ENCODE peak calls at places on chromosomes 16 and 17, in nine cellular contexts. One of them, this sample, is unnamed. For H3K27me3, the result is how much of the 10 kb centered on the place peaks cover.

GRCh38 chr17:71071837-71072236 is 902.5 kb downstream of the KCNJ2 start:
- DNase-seq in cardiac muscle cell: peak
- DNase-seq in stomach: no peak
- DNase-seq in heart right ventricle: no peak
- DNase-seq in ascending aorta: no peak
- DNase-seq in breast epithelium: no peak
- DNase-seq in suprapubic skin: no peak
- DNase-seq in left lung: no peak
- DNase-seq in CD8-positive, alpha-beta memory T cell: no peak
- DNase-seq in this sample: no peak

GRCh38 chr16:57191056-57191536 is 5.0 kb downstream of the RSPRY1 start:
- DNase-seq in heart right ventricle: no peak
- DNase-seq in breast epithelium: no peak
- DNase-seq in CD8-positive, alpha-beta memory T cell: no peak
- DNase-seq in cardiac muscle cell: peak
- DNase-seq in suprapubic skin: no peak
- DNase-seq in stomach: no peak
- DNase-seq in left lung: no peak
- DNase-seq in ascending aorta: no peak
- DNase-seq in this sample: no peak

GRCh38 chr16:57935904-57936303 is 35.0 kb downstream of the CNGB1 start:
- DNase-seq in heart right ventricle: peak
- DNase-seq in left lung: no peak
- DNase-seq in CD8-positive, alpha-beta memory T cell: no peak
- DNase-seq in suprapubic skin: no peak
- DNase-seq in stomach: no peak
- DNase-seq in cardiac muscle cell: no peak
- DNase-seq in ascending aorta: no peak
- DNase-seq in breast epithelium: no peak
- DNase-seq in this sample: no peak

GRCh38 chr17:63646492-63646815 is 24.2 kb downstream of the MAP3K3 start:
- DNase-seq in CD8-positive, alpha-beta memory T cell: no peak
- DNase-seq in cardiac muscle cell: no peak
- DNase-seq in left lung: no peak
- DNase-seq in ascending aorta: no peak
- DNase-seq in breast epithelium: no peak
- DNase-seq in suprapubic skin: no peak
- DNase-seq in heart right ventricle: no peak
- DNase-seq in stomach: no peak
- DNase-seq in this sample: no peak

GRCh38 chr17:58060596-58061191 is 22.5 kb upstream of the DYNLL2 start:
- DNase-seq in stomach: no peak
- DNase-seq in cardiac muscle cell: peak
- DNase-seq in breast epithelium: peak
- DNase-seq in suprapubic skin: no peak
- DNase-seq in ascending aorta: no peak
- DNase-seq in left lung: no peak
- DNase-seq in heart right ventricle: peak
- DNase-seq in CD8-positive, alpha-beta memory T cell: no peak
- DNase-seq in this sample: no peak

GRCh38 chr17:32656851-32657250 is 170.1 kb downstream of the CDK5R1 start:
- DNase-seq in CD8-positive, alpha-beta memory T cell: no peak
- DNase-seq in stomach: no peak
- DNase-seq in suprapubic skin: no peak
- DNase-seq in heart right ventricle: no peak
- DNase-seq in ascending aorta: no peak
- DNase-seq in left lung: no peak
- DNase-seq in cardiac muscle cell: no peak
- DNase-seq in breast epithelium: no peak
- DNase-seq in this sample: no peak

GRCh38 chr17:67475161-67475887 is 98.2 kb downstream of the PITPNC1 start:
- DNase-seq in heart right ventricle: peak
- DNase-seq in cardiac muscle cell: peak
- DNase-seq in ascending aorta: peak
- DNase-seq in CD8-positive, alpha-beta memory T cell: peak
- DNase-seq in suprapubic skin: peak
- DNase-seq in stomach: peak
- DNase-seq in left lung: peak
- DNase-seq in breast epithelium: peak
- DNase-seq in this sample: peak

GRCh38 chr16:65289022-65289421 is 167.2 kb upstream of the CDH11 start:
- DNase-seq in suprapubic skin: no peak
- DNase-seq in heart right ventricle: peak
- DNase-seq in CD8-positive, alpha-beta memory T cell: no peak
- DNase-seq in breast epithelium: no peak
- DNase-seq in cardiac muscle cell: no peak
- DNase-seq in ascending aorta: no peak
- DNase-seq in left lung: no peak
- DNase-seq in stomach: no peak
- DNase-seq in this sample: no peak

GRCh38 chr17:73969956-73970355 is 233.5 kb upstream of the RPL38 start:
- DNase-seq in cardiac muscle cell: peak
- DNase-seq in suprapubic skin: no peak
- DNase-seq in CD8-positive, alpha-beta memory T cell: no peak
- DNase-seq in ascending aorta: peak
- DNase-seq in breast epithelium: no peak
- DNase-seq in heart right ventricle: no peak
- DNase-seq in stomach: no peak
- DNase-seq in left lung: peak
- DNase-seq in this sample: no peak

GRCh38 chr17:73972056-73972455 is 231.4 kb upstream of the RPL38 start:
- DNase-seq in suprapubic skin: no peak
- DNase-seq in breast epithelium: no peak
- DNase-seq in stomach: no peak
- DNase-seq in left lung: no peak
- DNase-seq in ascending aorta: no peak
- DNase-seq in heart right ventricle: no peak
- DNase-seq in cardiac muscle cell: no peak
- DNase-seq in CD8-positive, alpha-beta memory T cell: no peak
- DNase-seq in this sample: no peak

GRCh38 chr17:73973881-73974409 is 229.5 kb upstream of the RPL38 start:
- DNase-seq in cardiac muscle cell: peak
- DNase-seq in CD8-positive, alpha-beta memory T cell: no peak
- DNase-seq in suprapubic skin: no peak
- DNase-seq in breast epithelium: no peak
- DNase-seq in ascending aorta: no peak
- DNase-seq in stomach: no peak
- DNase-seq in left lung: no peak
- DNase-seq in heart right ventricle: peak
- DNase-seq in this sample: peak

GRCh38 chr17:73972901-73973300 is 230.6 kb upstream of the RPL38 start:
- DNase-seq in heart right ventricle: no peak
- DNase-seq in suprapubic skin: no peak
- DNase-seq in cardiac muscle cell: no peak
- DNase-seq in stomach: no peak
- DNase-seq in left lung: no peak
- DNase-seq in CD8-positive, alpha-beta memory T cell: no peak
- DNase-seq in breast epithelium: no peak
- DNase-seq in ascending aorta: no peak
- DNase-seq in this sample: no peak

DNA sequence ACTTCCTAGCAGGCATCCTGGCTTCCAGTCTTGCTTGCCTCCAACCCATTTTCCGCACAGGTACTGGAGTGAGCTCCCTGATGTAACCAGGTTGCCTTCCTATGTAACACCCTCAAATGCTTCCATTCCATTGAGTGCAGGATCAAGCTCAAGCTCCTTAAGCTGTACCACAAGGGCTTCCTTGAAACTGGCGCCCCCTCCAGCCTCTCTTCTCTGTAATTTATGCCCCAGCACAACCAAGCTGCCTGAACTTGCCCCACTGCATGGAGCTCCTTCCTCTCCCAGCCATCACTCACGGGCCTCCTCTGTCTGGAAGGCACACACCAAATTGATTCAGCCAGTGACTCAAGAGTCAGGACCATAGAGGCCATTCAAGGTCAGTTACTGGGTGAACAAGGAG is 234.8 kb upstream of the RPL38 start:
- DNase-seq in breast epithelium: no peak
- DNase-seq in left lung: no peak
- DNase-seq in heart right ventricle: no peak
- DNase-seq in CD8-positive, alpha-beta memory T cell: no peak
- DNase-seq in ascending aorta: no peak
- DNase-seq in cardiac muscle cell: no peak
- DNase-seq in stomach: no peak
- DNase-seq in suprapubic skin: no peak
- DNase-seq in this sample: no peak
- H3K27me3 ChIP-seq in breast epithelium: under half
- H3K27me3 ChIP-seq in left lung: under half
- H3K27me3 ChIP-seq in heart right ventricle: under half
- H3K27me3 ChIP-seq in CD8-positive, alpha-beta memory T cell: under half
- H3K27me3 ChIP-seq in ascending aorta: under half
- H3K27me3 ChIP-seq in cardiac muscle cell: under half
- H3K27me3 ChIP-seq in stomach: under half
- H3K27me3 ChIP-seq in suprapubic skin: under half
- H3K27me3 ChIP-seq in this sample: under half

GRCh38 chr16:554297-554621 is 5.9 kb upstream of the PRR35 start:
- DNase-seq in CD8-positive, alpha-beta memory T cell: no peak
- DNase-seq in heart right ventricle: no peak
- DNase-seq in suprapubic skin: no peak
- DNase-seq in cardiac muscle cell: no peak
- DNase-seq in left lung: no peak
- DNase-seq in stomach: no peak
- DNase-seq in ascending aorta: no peak
- DNase-seq in breast epithelium: no peak
- DNase-seq in this sample: no peak

GRCh38 chr16:556479-557173 is 3.6 kb upstream of the PRR35 start:
- DNase-seq in heart right ventricle: no peak
- DNase-seq in left lung: no peak
- DNase-seq in stomach: no peak
- DNase-seq in breast epithelium: no peak
- DNase-seq in suprapubic skin: no peak
- DNase-seq in cardiac muscle cell: no peak
- DNase-seq in CD8-positive, alpha-beta memory T cell: no peak
- DNase-seq in ascending aorta: no peak
- DNase-seq in this sample: no peak

GRCh38 chr16:557463-558297 is 2.5 kb upstream of the PRR35 start:
- DNase-seq in left lung: no peak
- DNase-seq in breast epithelium: no peak
- DNase-seq in cardiac muscle cell: no peak
- DNase-seq in ascending aorta: no peak
- DNase-seq in CD8-positive, alpha-beta memory T cell: no peak
- DNase-seq in heart right ventricle: no peak
- DNase-seq in stomach: no peak
- DNase-seq in suprapubic skin: no peak
- DNase-seq in this sample: no peak

GRCh38 chr16:554640-555413 is 5.4 kb upstream of the PRR35 start:
- DNase-seq in stomach: no peak
- DNase-seq in cardiac muscle cell: peak
- DNase-seq in left lung: no peak
- DNase-seq in breast epithelium: no peak
- DNase-seq in ascending aorta: no peak
- DNase-seq in heart right ventricle: no peak
- DNase-seq in suprapubic skin: no peak
- DNase-seq in CD8-positive, alpha-beta memory T cell: no peak
- DNase-seq in this sample: no peak

DNA sequence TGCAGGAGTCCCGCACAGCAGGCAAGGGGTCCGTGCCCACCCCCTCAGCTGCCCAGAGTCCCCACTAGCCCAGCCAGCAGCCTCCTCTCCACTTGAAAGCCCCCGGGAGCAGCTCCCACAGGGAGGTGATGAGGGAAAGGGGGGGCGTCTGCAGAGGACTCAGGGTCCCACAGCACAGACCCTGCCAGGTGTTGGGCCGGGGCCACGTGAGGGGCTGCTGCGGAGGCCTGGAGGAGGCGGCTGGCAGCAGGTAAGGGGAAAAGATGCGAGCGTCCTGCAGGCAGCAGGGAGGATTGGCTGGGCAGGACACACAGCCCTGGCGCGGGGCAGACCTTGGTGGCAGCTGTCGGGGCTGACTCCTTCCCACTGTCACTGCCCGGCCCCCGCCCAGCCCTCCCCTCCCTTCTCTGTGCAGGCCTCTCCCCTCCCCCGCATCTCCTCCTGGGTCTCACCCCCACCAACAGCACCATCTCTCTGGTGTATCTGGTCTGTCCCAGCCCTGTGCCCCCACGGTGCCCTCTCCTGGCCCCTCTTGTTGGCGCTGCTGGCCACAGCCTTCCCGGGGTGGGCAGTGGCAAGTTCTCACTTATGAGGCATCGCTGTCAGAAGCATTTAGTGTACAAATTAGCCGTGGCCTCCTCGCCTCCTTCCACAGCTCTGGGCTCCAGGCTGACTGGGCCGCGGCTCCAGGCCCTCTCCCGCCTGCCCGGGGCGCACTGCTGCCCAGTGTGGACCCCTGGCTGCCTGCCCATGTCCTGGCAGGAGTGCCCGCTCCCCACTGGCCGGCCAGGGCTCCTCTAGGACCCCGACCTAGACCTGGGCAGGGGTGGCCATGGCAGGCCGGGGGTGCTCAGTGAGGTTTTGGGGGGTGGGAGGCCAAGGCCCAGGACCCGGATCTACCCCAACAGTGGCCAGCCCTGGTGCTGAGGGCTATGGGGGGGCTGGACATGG is 4.4 kb upstream of the PRR35 start:
- DNase-seq in ascending aorta: no peak
- DNase-seq in suprapubic skin: no peak
- DNase-seq in CD8-positive, alpha-beta memory T cell: no peak
- DNase-seq in breast epithelium: no peak
- DNase-seq in cardiac muscle cell: no peak
- DNase-seq in stomach: no peak
- DNase-seq in heart right ventricle: no peak
- DNase-seq in left lung: no peak
- DNase-seq in this sample: no peak
- H3K4me3 ChIP-seq in ascending aorta: no peak
- H3K4me3 ChIP-seq in suprapubic skin: no peak
- H3K4me3 ChIP-seq in CD8-positive, alpha-beta memory T cell: no peak
- H3K4me3 ChIP-seq in breast epithelium: no peak
- H3K4me3 ChIP-seq in cardiac muscle cell: no peak
- H3K4me3 ChIP-seq in stomach: no peak
- H3K4me3 ChIP-seq in heart right ventricle: no peak
- H3K4me3 ChIP-seq in left lung: no peak
- H3K4me3 ChIP-seq in this sample: no peak

GRCh38 chr16:86515780-86516617 is 5.7 kb downstream of the FOXF1 start:
- DNase-seq in breast epithelium: no peak
- DNase-seq in suprapubic skin: no peak
- DNase-seq in cardiac muscle cell: peak
- DNase-seq in left lung: peak
- DNase-seq in ascending aorta: no peak
- DNase-seq in heart right ventricle: no peak
- DNase-seq in CD8-positive, alpha-beta memory T cell: peak
- DNase-seq in stomach: no peak
- DNase-seq in this sample: no peak
- H3K27ac ChIP-seq in breast epithelium: no peak
- H3K27ac ChIP-seq in suprapubic skin: no peak
- H3K27ac ChIP-seq in cardiac muscle cell: no peak
- H3K27ac ChIP-seq in left lung: peak
- H3K27ac ChIP-seq in ascending aorta: no peak
- H3K27ac ChIP-seq in heart right ventricle: no peak
- H3K27ac ChIP-seq in CD8-positive, alpha-beta memory T cell: no peak
- H3K27ac ChIP-seq in stomach: peak
- H3K27ac ChIP-seq in this sample: peak

DNA sequence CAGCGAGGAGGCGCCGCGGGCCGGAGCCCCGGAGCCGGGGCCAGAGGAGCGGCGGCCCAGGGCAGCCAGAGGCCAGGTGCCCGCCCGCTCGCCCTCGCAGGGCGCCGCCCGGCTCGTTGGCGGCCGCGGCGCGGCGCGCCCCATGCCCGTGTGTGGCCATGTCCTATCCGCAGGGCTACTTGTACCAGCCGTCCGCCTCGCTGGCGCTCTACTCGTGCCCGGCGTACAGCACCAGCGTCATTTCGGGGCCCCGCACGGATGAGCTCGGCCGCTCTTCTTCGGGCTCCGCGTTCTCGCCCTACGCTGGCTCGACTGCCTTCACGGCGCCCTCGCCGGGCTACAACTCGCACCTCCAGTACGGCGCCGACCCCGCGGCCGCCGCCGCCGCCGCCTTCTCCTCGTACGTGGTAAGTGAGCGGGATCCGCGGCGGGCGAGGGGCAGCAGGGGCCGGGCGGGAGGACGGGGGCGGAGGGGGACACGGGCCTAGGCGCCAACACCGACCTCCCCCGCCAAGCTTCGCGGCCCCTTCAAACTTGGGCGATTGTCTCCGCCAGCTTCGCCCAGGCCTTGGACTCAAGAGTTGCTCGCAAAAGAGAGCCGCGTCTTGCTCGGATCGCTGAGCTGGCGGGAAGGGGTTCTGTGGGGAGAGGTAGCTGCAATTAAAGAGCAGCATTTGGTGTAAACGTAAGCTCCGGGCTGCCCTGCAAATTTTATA is 534 bp downstream of the IRX5 start:
- DNase-seq in cardiac muscle cell: peak
- DNase-seq in stomach: no peak
- DNase-seq in breast epithelium: no peak
- DNase-seq in CD8-positive, alpha-beta memory T cell: no peak
- DNase-seq in heart right ventricle: no peak
- DNase-seq in left lung: peak
- DNase-seq in suprapubic skin: no peak
- DNase-seq in ascending aorta: no peak
- DNase-seq in this sample: no peak
- H3K27me3 ChIP-seq in cardiac muscle cell: under half
- H3K27me3 ChIP-seq in stomach: half or more
- H3K27me3 ChIP-seq in breast epithelium: under half
- H3K27me3 ChIP-seq in CD8-positive, alpha-beta memory T cell: under half
- H3K27me3 ChIP-seq in heart right ventricle: under half
- H3K27me3 ChIP-seq in left lung: half or more
- H3K27me3 ChIP-seq in suprapubic skin: under half
- H3K27me3 ChIP-seq in ascending aorta: under half
- H3K27me3 ChIP-seq in this sample: half or more

This sample was measured in colonic mucosa.